ENCODE peak calls at places on chromosomes 2 and 18, in four cellular contexts. M is stomach, R is K562, N is body of pancreas. X is an unnamed sample.

GRCh38 chr2:81734981-81735380 is 1430.4 kb upstream of the LRRTM1 start:
- DNase-seq in M (no peak), N (no peak), R (no peak), X (no peak)

GRCh38 chr2:113080134-113080533 is 12.4 kb downstream of the IL1F10 start:
- DNase-seq in R (peak), N (peak), M (peak), X (peak)

GRCh38 chr2:234502285-234502918 is 5.5 kb upstream of the ARL4C start:
- DNase-seq in N (no peak), R (no peak), M (no peak), X (no peak)

GRCh38 chr2:113858764-113859163 is 31.1 kb upstream of the ACTR3 start:
- DNase-seq in M (no peak), R (peak), N (no peak), X (peak)

GRCh38 chr18:24187049-24187448 is 48.2 kb downstream of the CABYR start:
- DNase-seq in R (no peak), M (no peak), N (no peak), X (no peak)

GRCh38 chr18:6741290-6741689 is 11.8 kb downstream of the ARHGAP28 start:
- DNase-seq in R (no peak), N (no peak), M (no peak), X (peak)

GRCh38 chr2:73642338-73643018 is at the start of gene NAT8:
- DNase-seq in R (no peak), N (no peak), M (no peak), X (no peak)

GRCh38 chr2:207867075-207867474 is 97.4 kb upstream of the FZD5 start:
- DNase-seq in N (no peak), M (no peak), R (no peak), X (no peak)

GRCh38 chr18:79245517-79246001 is 150.2 kb upstream of the NFATC1 start:
- DNase-seq in N (no peak), M (no peak), R (no peak), X (no peak)

GRCh38 chr18:24230766-24231165 is 91.9 kb downstream of the CABYR start:
- DNase-seq in N (no peak), R (no peak), M (no peak), X (no peak)

GRCh38 chr2:142596334-142597088 is 281.0 kb upstream of the KYNU start:
- DNase-seq in R (no peak), M (no peak), N (no peak), X (no peak)

GRCh38 chr18:433960-434359 is 66.5 kb downstream of the COLEC12 start:
- DNase-seq in R (no peak), N (no peak), M (no peak), X (no peak)

GRCh38 chr18:471701-472100 is 28.8 kb downstream of the COLEC12 start:
- DNase-seq in N (no peak), R (no peak), M (no peak), X (no peak)

GRCh38 chr2:226995625-226996041 is 159.8 kb downstream of the RHBDD1 start:
- DNase-seq in N (peak), R (no peak), M (no peak), X (no peak)

GRCh38 chr18:34649072-34649471 is 61.0 kb upstream of the DTNA start:
- DNase-seq in R (no peak), M (no peak), N (no peak), X (no peak)

GRCh38 chr2:341017-341542 is 53.2 kb upstream of the ALKAL2 start:
- DNase-seq in M (no peak), R (no peak), N (peak), X (no peak)

GRCh38 chr2:234979204-234980167 is 27.7 kb downstream of the SH3BP4 start:
- DNase-seq in M (no peak), N (no peak), R (no peak), X (no peak)

GRCh38 chr2:237743561-237744269 is 54.9 kb upstream of the RBM44 start:
- DNase-seq in M (no peak), R (no peak), N (no peak), X (no peak)

GRCh38 chr2:75157435-75157834 is 41.9 kb downstream of the TACR1 start:
- DNase-seq in N (no peak), M (no peak), R (no peak), X (no peak)

GRCh38 chr2:109256921-109257320 is 127.9 kb downstream of the SH3RF3 start:
- DNase-seq in N (no peak), R (no peak), M (no peak), X (no peak)

GRCh38 chr2:85173909-85174308 is 40.7 kb downstream of the TCF7L1 start:
- DNase-seq in R (no peak), N (no peak), M (no peak), X (no peak)

GRCh38 chr2:240441993-240442411 is 6.5 kb downstream of the GPC1 start:
- DNase-seq in N (no peak), M (no peak), R (no peak), X (no peak)

GRCh38 chr18:1663879-1664705 is 759.4 kb downstream of the ADCYAP1 start:
- DNase-seq in R (peak), N (peak), M (peak), X (peak)

GRCh38 chr2:181239400-181239799 is 217.8 kb upstream of the ITGA4 start:
- DNase-seq in R (no peak), M (no peak), N (no peak), X (no peak)

GRCh38 chr2:241408849-241409248 is 52.8 kb downstream of the FARP2 start:
- DNase-seq in N (no peak), R (no peak), M (no peak), X (no peak)

GRCh38 chr2:222900354-222900753 is 39.5 kb downstream of the ACSL3 start:
- DNase-seq in M (no peak), R (no peak), N (no peak), X (no peak)

GRCh38 chr2:69829243-69830044 is at the start of gene GMCL1:
- DNase-seq in R (peak), N (peak), M (peak), X (peak)

GRCh38 chr2:8461341-8461740 is 220.5 kb upstream of the ID2 start:
- DNase-seq in R (no peak), N (no peak), M (peak), X (peak)

GRCh38 chr2:233081232-233081730 is 21.1 kb downstream of the INPP5D start:
- DNase-seq in N (no peak), M (no peak), R (no peak), X (no peak)

GRCh38 chr2:202052235-202052634 is 18.6 kb downstream of the FZD7 start:
- DNase-seq in M (no peak), R (no peak), N (no peak), X (no peak)

GRCh38 chr18:46433121-46433826 is 223.7 kb downstream of the LOXHD1 start:
- DNase-seq in M (no peak), N (no peak), R (peak), X (peak)

GRCh38 chr2:160429248-160430000 is 64.2 kb downstream of the RBMS1 start:
- DNase-seq in N (no peak), R (peak), M (no peak), X (no peak)
- TF ChIP-seq CTCF in N (peak), R (peak), M (peak), X (no peak)

GRCh38 chr18:70700496-70700895 is 411.7 kb downstream of the SOCS6 start:
- DNase-seq in R (no peak), M (no peak), N (no peak), X (no peak)

GRCh38 chr18:70709124-70709523 is 420.3 kb downstream of the SOCS6 start:
- DNase-seq in R (no peak), M (no peak), N (no peak), X (no peak)

GRCh38 chr18:70709720-70710119 is 420.9 kb downstream of the SOCS6 start:
- DNase-seq in M (no peak), N (no peak), R (no peak), X (no peak)

DNA sequence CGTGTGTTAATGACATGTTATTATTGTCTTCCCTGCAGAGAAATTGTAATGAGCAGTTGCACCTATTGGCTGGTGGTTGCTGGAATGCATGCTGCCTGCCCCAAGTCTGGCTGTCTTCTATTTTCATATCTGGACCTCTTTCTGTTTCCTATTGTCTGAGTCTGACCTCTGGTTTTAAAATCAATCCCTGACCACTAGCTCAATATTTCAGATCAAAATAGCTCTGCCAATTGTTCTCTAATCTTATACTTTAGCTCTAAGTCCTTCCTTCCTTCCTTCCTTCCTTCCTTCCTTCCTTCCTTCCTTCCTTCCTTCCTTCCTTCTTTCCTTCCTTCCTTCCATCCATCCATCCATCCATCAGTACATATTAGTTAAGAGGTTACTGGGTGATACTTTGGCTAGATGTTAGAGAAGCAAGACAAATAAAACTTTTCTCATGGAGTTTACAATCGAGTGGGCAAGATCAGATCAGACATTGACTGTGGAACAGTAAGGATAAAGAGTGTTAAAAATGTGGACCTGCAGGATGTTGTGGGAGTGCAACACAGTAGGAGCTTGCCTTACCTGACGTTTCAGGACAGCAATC is 417.1 kb downstream of the SOCS6 start:
- DNase-seq in M (no peak), N (no peak), R (no peak), X (no peak)
- TF ChIP-seq POLR2A in M (no peak), N (no peak), R (no peak), X (no peak)

GRCh38 chr2:128729051-128729450 is 410.4 kb upstream of the HS6ST1 start:
- DNase-seq in M (no peak), N (no peak), R (no peak), X (no peak)

GRCh38 chr2:128727404-128727803 is 408.7 kb upstream of the HS6ST1 start:
- DNase-seq in R (no peak), N (no peak), M (no peak), X (peak)

GRCh38 chr2:128726911-128727310 is 408.2 kb upstream of the HS6ST1 start:
- DNase-seq in M (no peak), N (no peak), R (no peak), X (peak)

GRCh38 chr2:128726221-128726620 is 407.6 kb upstream of the HS6ST1 start:
- DNase-seq in N (no peak), M (no peak), R (no peak), X (no peak)

DNA sequence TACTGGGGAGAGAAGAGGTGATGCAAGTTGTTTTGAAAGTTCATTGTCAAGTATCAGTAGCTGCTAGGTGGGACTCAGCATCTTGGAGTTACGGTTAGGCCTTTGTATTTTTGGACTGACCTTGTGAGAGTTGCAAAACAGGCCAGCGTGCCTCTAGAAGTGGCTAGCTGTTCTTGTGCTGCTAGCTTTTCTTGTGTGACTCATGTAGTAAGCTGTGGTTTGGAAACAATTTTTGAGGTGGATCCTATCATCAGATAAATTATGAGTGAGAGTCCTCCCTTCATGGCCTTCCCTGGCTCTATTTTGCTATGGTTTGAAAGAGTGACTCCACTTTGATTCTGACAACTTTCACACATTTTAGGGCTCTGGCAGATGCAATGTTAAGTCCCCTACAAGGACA is 409.2 kb upstream of the HS6ST1 start:
- DNase-seq in N (no peak), M (no peak), R (no peak), X (peak)
- H3K4me3 ChIP-seq in N (no peak), M (no peak), R (no peak), X (no peak)

GRCh38 chr2:121038031-121038430 is 247.0 kb downstream of the TFCP2L1 start:
- DNase-seq in R (no peak), M (no peak), N (no peak), X (no peak)

GRCh38 chr2:121037480-121037879 is 247.5 kb downstream of the TFCP2L1 start:
- DNase-seq in R (no peak), M (peak), N (no peak), X (no peak)

GRCh38 chr2:121036226-121036692 is 248.7 kb downstream of the TFCP2L1 start:
- DNase-seq in N (peak), M (no peak), R (no peak), X (peak)

GRCh38 chr2:121038431-121038830 is 246.6 kb downstream of the TFCP2L1 start:
- DNase-seq in R (no peak), M (no peak), N (no peak), X (peak)

GRCh38 chr2:121038831-121039230 is 246.2 kb downstream of the TFCP2L1 start:
- DNase-seq in N (peak), M (peak), R (no peak), X (no peak)
- TF ChIP-seq CTCF in N (no peak), M (no peak), R (no peak), X (no peak)

GRCh38 chr2:127810637-127811396 is at the start of gene WDR33:
- DNase-seq in N (peak), R (peak), M (peak), X (peak)
- TF ChIP-seq POLR2A in N (peak), R (peak), M (peak), X (no peak)